ENCODE peak calls at places on chromosomes 13 and 19, in seven cellular contexts. P is WTC11, D is H1, O is K562, S is GM12878, Q is HCT116, V is HepG2. N is an unnamed sample.

GRCh38 chr19:18995804-18996241 is 37.5 kb downstream of the SUGP2 start:
- DNase-seq in D (peak), S (no peak), V (peak), Q (peak), P (peak), O (peak), N (peak)

GRCh38 chr19:51491586-51491985 is 10.0 kb downstream of the SIGLEC12 start:
- DNase-seq in P (no peak), Q (no peak), V (no peak), D (no peak), O (no peak), S (no peak), N (no peak)

GRCh38 chr19:10812902-10813404 is 23.1 kb downstream of the TMED1 start:
- DNase-seq in P (no peak), D (no peak), S (no peak), V (no peak), Q (no peak), O (peak), N (no peak)

GRCh38 chr13:26202365-26202972 is 19.6 kb downstream of the RNF6 start:
- DNase-seq in O (no peak), Q (no peak), D (no peak), P (no peak), V (no peak), S (no peak), N (no peak)

GRCh38 chr13:110350509-110350908 is 43.4 kb downstream of the COL4A2 start:
- DNase-seq in P (no peak), S (no peak), Q (no peak), D (no peak), V (no peak), O (no peak), N (no peak)

GRCh38 chr19:29671393-29672076 is 6.3 kb downstream of the PLEKHF1 start:
- DNase-seq in P (no peak), D (no peak), S (peak), O (peak), V (peak), Q (no peak), N (no peak)

GRCh38 chr19:15444505-15445226 is 5.1 kb downstream of the WIZ start:
- DNase-seq in D (no peak), Q (no peak), S (no peak), P (no peak), V (no peak), O (no peak), N (no peak)

GRCh38 chr19:5799247-5800241 is 5.3 kb upstream of the NRTN start:
- DNase-seq in D (no peak), V (no peak), O (peak), S (no peak), Q (no peak), P (no peak), N (no peak)

GRCh38 chr13:87052731-87053130 is 618.4 kb upstream of the SLITRK5 start:
- DNase-seq in S (no peak), V (no peak), D (no peak), O (no peak), Q (no peak), P (no peak), N (no peak)

GRCh38 chr13:95367309-95367843 is 66.1 kb upstream of the ABCC4 start:
- DNase-seq in P (no peak), S (no peak), D (no peak), O (no peak), Q (no peak), V (no peak), N (no peak)

GRCh38 chr13:72657379-72657778 is 70.0 kb downstream of the MZT1 start:
- DNase-seq in V (no peak), P (no peak), S (no peak), D (no peak), Q (no peak), O (no peak), N (no peak)

GRCh38 chr19:23440791-23441190 is 45.5 kb upstream of the ZNF91 start:
- DNase-seq in D (peak), Q (no peak), S (no peak), P (peak), V (no peak), O (peak), N (peak)

GRCh38 chr19:11540642-11541041 is 2.0 kb downstream of the CNN1 start:
- DNase-seq in D (no peak), O (no peak), Q (no peak), V (no peak), P (no peak), S (no peak), N (no peak)

GRCh38 chr19:582497-583197 is 7.0 kb upstream of the HCN2 start:
- DNase-seq in Q (no peak), V (no peak), P (no peak), O (no peak), S (no peak), D (no peak), N (no peak)

GRCh38 chr13:102597029-102598015 is 536 bp downstream of the TPP2 start:
- DNase-seq in S (no peak), Q (no peak), V (no peak), P (no peak), O (peak), D (no peak), N (peak)

GRCh38 chr13:100541882-100542545 is 46.6 kb downstream of the GGACT start:
- DNase-seq in P (no peak), Q (no peak), S (no peak), D (peak), V (no peak), O (no peak), N (no peak)

GRCh38 chr13:59568306-59568705 is 595.4 kb downstream of the DIAPH3 start:
- DNase-seq in V (no peak), Q (no peak), S (no peak), O (no peak), P (no peak), D (no peak), N (no peak)

GRCh38 chr13:48500652-48501197 is 32.2 kb downstream of the RCBTB2 start:
- DNase-seq in S (no peak), V (peak), P (no peak), D (no peak), O (no peak), Q (no peak), N (no peak)

GRCh38 chr13:74575729-74576125 is 441.5 kb upstream of the KLF12 start:
- DNase-seq in V (no peak), O (peak), D (peak), Q (no peak), P (peak), S (no peak), N (peak)

GRCh38 chr13:98480915-98481510 is 95.9 kb downstream of the STK24 start:
- DNase-seq in S (no peak), P (no peak), D (no peak), V (no peak), Q (no peak), O (peak), N (no peak)

GRCh38 chr19:15136234-15136954 is 29.2 kb downstream of the SYDE1 start:
- DNase-seq in O (no peak), S (no peak), D (no peak), V (no peak), Q (no peak), P (no peak), N (no peak)

GRCh38 chr13:110760611-110761010 is 47.1 kb downstream of the ING1 start:
- DNase-seq in S (no peak), Q (no peak), P (no peak), D (no peak), O (no peak), V (no peak), N (no peak)

GRCh38 chr19:36113895-36114762 is 546 bp downstream of the POLR2I start:
- DNase-seq in V (no peak), O (peak), S (no peak), P (peak), Q (no peak), D (peak), N (no peak)

GRCh38 chr19:41997851-41998229 is 3.8 kb upstream of the ATP1A3 start:
- DNase-seq in P (peak), Q (no peak), S (no peak), V (no peak), O (no peak), D (peak), N (no peak)

GRCh38 chr13:91400094-91400462 is 1.7 kb downstream of the GPC5 start:
- DNase-seq in O (no peak), S (no peak), D (no peak), V (no peak), Q (no peak), P (no peak), N (no peak)

GRCh38 chr13:44417876-44418275 is 44.3 kb downstream of the SERP2 start:
- DNase-seq in Q (no peak), V (no peak), S (no peak), P (no peak), D (no peak), O (no peak), N (no peak)

GRCh38 chr19:38543807-38544568 is 73.8 kb downstream of the MAP4K1 start:
- DNase-seq in D (no peak), O (peak), P (peak), V (peak), Q (peak), S (peak), N (peak)

GRCh38 chr13:49792550-49793324 is at the start of gene KPNA3:
- DNase-seq in S (peak), O (peak), Q (peak), P (peak), V (peak), D (peak), N (peak)

GRCh38 chr13:34469212-34469983 is 472.7 kb upstream of the NBEA start:
- DNase-seq in V (no peak), Q (no peak), S (no peak), O (no peak), P (no peak), D (no peak), N (no peak)

GRCh38 chr13:46717275-46717674 is 79.7 kb downstream of the ESD start:
- DNase-seq in Q (no peak), V (peak), O (no peak), P (no peak), D (no peak), S (no peak), N (no peak)

GRCh38 chr19:2495651-2496316 is 19.9 kb downstream of the GADD45B start:
- DNase-seq in D (no peak), Q (no peak), S (no peak), O (no peak), P (no peak), V (no peak), N (no peak)

GRCh38 chr13:40798380-40798779 is 9.0 kb downstream of the SLC25A15 start:
- DNase-seq in O (no peak), S (no peak), P (no peak), Q (no peak), D (no peak), V (no peak), N (no peak)

GRCh38 chr13:33204130-33204927 is 81.2 kb downstream of the STARD13 start:
- DNase-seq in Q (no peak), S (peak), O (no peak), P (no peak), V (no peak), D (no peak), N (no peak)

GRCh38 chr13:78608705-78609463 is 5.5 kb upstream of the POU4F1 start:
- DNase-seq in O (no peak), V (no peak), D (no peak), S (no peak), Q (no peak), P (peak), N (no peak)

GRCh38 chr19:9848761-9849160 is 13.6 kb downstream of the PIN1 start:
- DNase-seq in V (no peak), D (no peak), P (no peak), S (no peak), Q (no peak), O (no peak), N (no peak)

GRCh38 chr19:13029893-13030292 is 34.6 kb downstream of the NFIX start:
- DNase-seq in O (no peak), P (peak), D (peak), V (no peak), Q (no peak), S (no peak), N (no peak)
- TF ChIP-seq SP1 in O (no peak), P (no peak), D (no peak), V (no peak), Q (no peak), S (no peak), N (no peak)

DNA sequence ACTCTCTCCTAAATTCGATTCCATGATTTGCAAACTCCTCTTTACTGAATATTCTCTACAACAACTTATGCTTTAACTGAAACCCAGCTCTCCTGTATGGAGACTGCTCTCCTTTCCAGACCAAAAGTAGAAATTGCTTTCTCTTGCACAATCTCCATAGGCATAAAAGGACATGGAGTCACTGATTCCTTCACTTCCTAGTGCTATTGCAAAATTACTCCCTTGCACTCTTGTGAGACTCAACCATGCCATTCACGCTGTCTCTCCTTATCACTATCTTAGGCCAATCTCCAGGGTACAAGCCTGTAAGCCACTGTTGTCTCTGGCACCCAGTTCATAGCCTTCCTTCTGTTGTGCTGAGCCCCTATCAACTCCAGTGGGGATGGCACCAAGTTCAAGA is 30.6 kb downstream of the SERPINE3 start:
- DNase-seq in D (no peak), P (no peak), Q (no peak), V (no peak), O (no peak), S (no peak), N (no peak)
- TF ChIP-seq SP1 in D (no peak), P (no peak), Q (no peak), V (no peak), O (no peak), S (no peak), N (no peak)

GRCh38 chr19:55118401-55118991 is 1.1 kb upstream of the PPP1R12C start:
- DNase-seq in D (peak), Q (no peak), O (peak), S (no peak), V (no peak), P (peak), N (peak)
- TF ChIP-seq SP1 in D (no peak), Q (no peak), O (peak), S (no peak), V (no peak), P (peak), N (no peak)

GRCh38 chr13:76672422-76672821 is 213.8 kb downstream of the KCTD12 start:
- DNase-seq in V (no peak), P (no peak), O (no peak), S (no peak), Q (no peak), D (no peak), N (no peak)

GRCh38 chr13:76680112-76680511 is 206.1 kb downstream of the KCTD12 start:
- DNase-seq in D (no peak), O (no peak), P (no peak), Q (no peak), S (no peak), V (no peak), N (no peak)

DNA sequence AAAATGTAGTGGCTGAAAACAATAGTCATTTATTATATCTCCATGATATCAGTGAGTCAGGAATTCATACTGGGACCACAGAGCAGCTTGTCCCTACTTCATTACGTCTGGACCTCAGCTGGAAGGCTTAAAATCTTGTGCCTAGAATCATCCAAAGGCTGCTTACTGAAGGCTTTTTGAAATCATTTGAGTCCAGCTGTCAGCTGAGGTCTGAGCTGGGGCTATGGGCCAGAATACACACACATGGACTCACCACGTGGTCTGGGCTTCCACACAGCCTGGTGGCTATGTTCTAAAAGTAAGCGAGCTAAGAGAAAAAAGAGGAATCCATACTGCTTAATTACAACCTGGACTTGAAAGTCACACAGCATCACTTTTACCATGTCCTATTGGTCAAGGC is 209.2 kb downstream of the KCTD12 start:
- DNase-seq in S (no peak), O (no peak), V (no peak), P (no peak), Q (no peak), D (no peak), N (no peak)
- TF ChIP-seq SP1 in S (no peak), O (no peak), V (no peak), P (no peak), Q (no peak), D (no peak), N (no peak)

DNA sequence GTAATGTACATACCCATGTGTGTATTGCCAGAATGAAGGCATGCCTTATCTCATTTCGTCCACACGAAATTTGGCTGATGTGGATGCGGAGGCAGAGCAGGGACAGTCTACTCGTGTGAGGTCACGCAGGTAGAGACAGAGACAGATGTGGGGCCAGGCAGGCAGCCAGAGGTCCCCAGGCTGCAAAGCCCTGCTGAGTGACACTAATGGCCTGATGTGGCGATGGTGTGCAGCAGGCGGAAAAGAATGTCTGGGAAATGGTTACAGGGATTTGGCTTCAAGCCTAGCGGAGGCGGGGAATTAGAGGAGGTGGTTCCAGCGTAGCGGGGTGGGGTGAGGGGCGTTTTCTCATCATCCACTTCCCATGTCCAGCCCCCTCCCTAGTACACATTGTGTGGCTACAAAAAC is 4.2 kb upstream of the IZUMO2 start:
- DNase-seq in V (peak), P (no peak), O (no peak), D (no peak), S (no peak), Q (no peak), N (peak)
- TF ChIP-seq SP1 in V (no peak), P (no peak), O (no peak), D (no peak), S (no peak), Q (no peak), N (no peak)

N was measured in HEK293T.